ENCODE peak calls at places on chromosomes 4 and X, in seven cellular contexts. Q, F, S, U, I, B and O are unnamed samples.

GRCh38 chrX:71098302-71098701 is 2.7 kb downstream of the FOXO4 start:
- DNase-seq in Q (peak; percentile 20), U (no peak), S (peak; percentile 32), B (peak; percentile 56), F (peak; percentile 43), I (peak; percentile 65), O (peak; percentile 51)

GRCh38 chrX:105533951-105534350 is 288.4 kb upstream of the NRK start:
- DNase-seq in F (peak; percentile 33), Q (no peak), U (no peak), I (no peak), S (no peak), B (no peak), O (no peak)

GRCh38 chrX:32185160-32185559 is 1026.2 kb downstream of the DMD start:
- DNase-seq in S (no peak), U (no peak), B (peak; percentile 53), Q (no peak), F (peak; percentile 45), I (no peak), O (no peak)

GRCh38 chr4:154041595-154042086 is 252.8 kb upstream of the SFRP2 start:
- DNase-seq in U (no peak), S (no peak), Q (no peak), B (no peak), I (no peak), F (no peak), O (no peak)

GRCh38 chrX:37060999-37061398 is 52.8 kb downstream of the FAM47C start:
- DNase-seq in F (peak; percentile 65), U (peak; percentile 31), Q (no peak), B (peak; percentile 52), I (peak; percentile 63), S (peak; percentile 52), O (peak; percentile 66)

GRCh38 chr4:140704964-140705363 is 51.2 kb downstream of the TBC1D9 start:
- DNase-seq in U (no peak), F (no peak), S (no peak), B (no peak), I (no peak), Q (no peak), O (no peak)

GRCh38 chrX:103343105-103343504 is 13.1 kb downstream of the TCEAL7 start:
- DNase-seq in S (peak; percentile 52), I (peak; percentile 69), B (peak; percentile 27), Q (peak; percentile 13), F (peak; percentile 47), U (peak; percentile 18), O (peak; percentile 74)

GRCh38 chr4:76981649-76982048 is 32.1 kb downstream of the SEPTIN11 start:
- DNase-seq in S (no peak), F (no peak), B (no peak), Q (no peak), I (no peak), U (no peak), O (no peak)

GRCh38 chr4:3217266-3217665 is 31.7 kb upstream of the MSANTD1 start:
- DNase-seq in F (no peak), I (no peak), Q (no peak), S (no peak), U (no peak), B (no peak), O (no peak)

GRCh38 chrX:2398341-2398656 is 102.5 kb downstream of the DHRSX start:
- DNase-seq in S (no peak), U (no peak), I (no peak), F (no peak), Q (no peak), B (no peak), O (no peak)

GRCh38 chr4:183173580-183174526 is 74.8 kb downstream of the WWC2 start:
- DNase-seq in F (no peak), U (peak; percentile 47), B (peak; percentile 85), S (peak; percentile 68), Q (peak; percentile 38), I (no peak), O (peak; percentile 84)

GRCh38 chrX:109886122-109886761 is 116.7 kb upstream of the TMEM164 start:
- DNase-seq in F (peak; percentile 66), S (peak; percentile 58), U (peak; percentile 34), B (peak; percentile 39), I (peak; percentile 67), Q (peak; percentile 8), O (peak; percentile 71)

GRCh38 chr4:153249199-153250154 is 45.2 kb downstream of the TRIM2 start:
- DNase-seq in B (peak; percentile 93), Q (peak; percentile 53), F (peak; percentile 57), S (peak; percentile 96), U (no peak), I (peak; percentile 89), O (peak; percentile 93)

GRCh38 chr4:41359069-41359769 is 102.5 kb downstream of the UCHL1 start:
- DNase-seq in U (no peak), B (peak; percentile 86), F (no peak), S (peak; percentile 85), Q (peak; percentile 63), I (no peak), O (peak; percentile 88)

GRCh38 chr4:79078339-79078738 is 139.1 kb upstream of the PAQR3 start:
- DNase-seq in U (no peak), S (no peak), Q (no peak), I (no peak), F (no peak), B (no peak), O (no peak)

GRCh38 chrX:40504801-40505605 is 75.8 kb upstream of the ATP6AP2 start:
- DNase-seq in Q (peak; percentile 77), S (peak; percentile 23), U (peak; percentile 93), B (peak; percentile 66), F (peak; percentile 7), I (no peak), O (peak; percentile 66)

GRCh38 chrX:65463550-65463949 is 71.0 kb downstream of the LAS1L start:
- DNase-seq in U (peak; percentile 33), B (peak; percentile 98), Q (no peak), S (peak; percentile 87), I (peak; percentile 6), F (no peak), O (peak; percentile 75)

GRCh38 chrX:623599-624323 is 6.8 kb upstream of the SHOX start:
- DNase-seq in S (peak; percentile 78), B (peak; percentile 70), Q (peak; percentile 43), U (no peak), F (no peak), I (no peak), O (peak; percentile 83)

GRCh38 chr4:1211951-1212545 is 36.9 kb downstream of the CTBP1 start:
- DNase-seq in Q (no peak), B (no peak), S (no peak), F (no peak), U (no peak), I (no peak), O (no peak)

GRCh38 chrX:25524150-25524549 is 508.4 kb upstream of the ARX start:
- DNase-seq in U (no peak), Q (no peak), S (no peak), I (no peak), F (peak; percentile 68), B (no peak), O (no peak)

GRCh38 chr4:78962597-78963115 is 23.4 kb upstream of the PAQR3 start:
- DNase-seq in S (no peak), U (no peak), Q (no peak), F (no peak), B (no peak), I (no peak), O (no peak)

GRCh38 chr4:7546809-7547367 is 112.2 kb upstream of the PSAPL1 start:
- DNase-seq in U (no peak), Q (no peak), F (peak; percentile 24), I (no peak), B (no peak), S (no peak), O (no peak)

GRCh38 chr4:23374280-23374679 is 515.6 kb downstream of the PPARGC1A start:
- DNase-seq in B (peak; percentile 65), F (peak; percentile 15), U (no peak), S (no peak), Q (no peak), I (no peak), O (no peak)

GRCh38 chr4:94764069-94764468 is 6.3 kb downstream of the BMPR1B start:
- DNase-seq in I (no peak), S (no peak), U (no peak), B (no peak), Q (no peak), F (no peak), O (no peak)

GRCh38 chr4:56981795-56982201 is 3.1 kb downstream of the POLR2B start:
- DNase-seq in S (no peak), B (peak; percentile 67), F (no peak), Q (no peak), I (no peak), U (no peak), O (no peak)

GRCh38 chr4:946103-946450 is 13.8 kb downstream of the TMEM175 start:
- DNase-seq in Q (no peak), F (no peak), B (no peak), S (no peak), U (no peak), I (no peak), O (no peak)

GRCh38 chrX:43557792-43558191 is 98.3 kb upstream of the MAOA start:
- DNase-seq in Q (peak; percentile 6), U (peak; percentile 23), F (peak; percentile 67), S (peak; percentile 64), B (peak; percentile 50), I (peak; percentile 74), O (peak; percentile 84)

GRCh38 chr4:133775881-133776280 is 425.7 kb downstream of the PABPC4L start:
- DNase-seq in U (no peak), B (no peak), I (no peak), S (no peak), F (peak; percentile 17), Q (no peak), O (no peak)

GRCh38 chr4:53186714-53187358 is 179.0 kb downstream of the SCFD2 start:
- DNase-seq in B (no peak), S (no peak), F (no peak), U (no peak), Q (no peak), I (no peak), O (no peak)

GRCh38 chr4:8582016-8582415 is 1.8 kb downstream of the GPR78 start:
- DNase-seq in Q (no peak), S (no peak), I (no peak), U (no peak), B (no peak), F (no peak), O (no peak)